ENCODE peak calls at places on chromosome 16, in seven cellular contexts. One of them, this sample, is unnamed.

GRCh38 chr16:85136213-85136704 is 24.0 kb upstream of the CIBAR2 start:
- DNase-seq in stimulated activated CD4-positive, alpha-beta T cell treated with anti-CD3 and anti-CD28 coated beads, Interleukin-4, amount 100 ng/mL, for 1 hour: no peak
- DNase-seq in GM23248: no peak
- DNase-seq in NCI-H1417: no peak
- DNase-seq in colonic mucosa: no peak
- DNase-seq in RWPE1: no peak
- DNase-seq in M059J: peak; percentile 62
- DNase-seq in this sample: peak; percentile 42

GRCh38 chr16:50274771-50275415 is 8.5 kb downstream of the ADCY7 start:
- DNase-seq in stimulated activated CD4-positive, alpha-beta T cell treated with anti-CD3 and anti-CD28 coated beads, Interleukin-4, amount 100 ng/mL, for 1 hour: no peak
- DNase-seq in GM23248: no peak
- DNase-seq in NCI-H1417: no peak
- DNase-seq in colonic mucosa: no peak
- DNase-seq in RWPE1: no peak
- DNase-seq in M059J: no peak
- DNase-seq in this sample: no peak

GRCh38 chr16:67311607-67312449 is 14.7 kb downstream of the KCTD19 start:
- DNase-seq in stimulated activated CD4-positive, alpha-beta T cell treated with anti-CD3 and anti-CD28 coated beads, Interleukin-4, amount 100 ng/mL, for 1 hour: peak; percentile 79
- DNase-seq in GM23248: peak; percentile 99
- DNase-seq in NCI-H1417: no peak
- DNase-seq in colonic mucosa: peak; percentile 43
- DNase-seq in RWPE1: peak; percentile 96
- DNase-seq in M059J: peak; percentile 100
- DNase-seq in this sample: peak; percentile 99

GRCh38 chr16:86761117-86761971 is 183.0 kb downstream of the FOXL1 start:
- DNase-seq in stimulated activated CD4-positive, alpha-beta T cell treated with anti-CD3 and anti-CD28 coated beads, Interleukin-4, amount 100 ng/mL, for 1 hour: peak; percentile 57
- DNase-seq in GM23248: peak; percentile 78
- DNase-seq in NCI-H1417: peak; percentile 0
- DNase-seq in colonic mucosa: peak; percentile 48
- DNase-seq in RWPE1: peak; percentile 50
- DNase-seq in M059J: peak; percentile 41
- DNase-seq in this sample: peak; percentile 92

GRCh38 chr16:88306860-88307545 is 75.8 kb upstream of the ZNF469 start:
- DNase-seq in stimulated activated CD4-positive, alpha-beta T cell treated with anti-CD3 and anti-CD28 coated beads, Interleukin-4, amount 100 ng/mL, for 1 hour: no peak
- DNase-seq in GM23248: peak; percentile 95
- DNase-seq in NCI-H1417: no peak
- DNase-seq in colonic mucosa: no peak
- DNase-seq in RWPE1: no peak
- DNase-seq in M059J: peak; percentile 90
- DNase-seq in this sample: peak; percentile 94

GRCh38 chr16:31404353-31405064 is 11.4 kb downstream of the ITGAD start:
- DNase-seq in stimulated activated CD4-positive, alpha-beta T cell treated with anti-CD3 and anti-CD28 coated beads, Interleukin-4, amount 100 ng/mL, for 1 hour: no peak
- DNase-seq in GM23248: peak; percentile 15
- DNase-seq in NCI-H1417: no peak
- DNase-seq in colonic mucosa: no peak
- DNase-seq in RWPE1: no peak
- DNase-seq in M059J: peak; percentile 52
- DNase-seq in this sample: peak; percentile 62

GRCh38 chr16:3009568-3010390 is 2.9 kb upstream of the CLDN9 start:
- DNase-seq in stimulated activated CD4-positive, alpha-beta T cell treated with anti-CD3 and anti-CD28 coated beads, Interleukin-4, amount 100 ng/mL, for 1 hour: no peak
- DNase-seq in GM23248: peak; percentile 42
- DNase-seq in NCI-H1417: peak; percentile 15
- DNase-seq in colonic mucosa: no peak
- DNase-seq in RWPE1: peak; percentile 65
- DNase-seq in M059J: peak; percentile 38
- DNase-seq in this sample: no peak

GRCh38 chr16:80544326-80544725 is 3.5 kb downstream of the DYNLRB2 start:
- DNase-seq in stimulated activated CD4-positive, alpha-beta T cell treated with anti-CD3 and anti-CD28 coated beads, Interleukin-4, amount 100 ng/mL, for 1 hour: no peak
- DNase-seq in GM23248: no peak
- DNase-seq in NCI-H1417: no peak
- DNase-seq in colonic mucosa: no peak
- DNase-seq in RWPE1: no peak
- DNase-seq in M059J: peak; percentile 34
- DNase-seq in this sample: no peak

GRCh38 chr16:80120899-80121521 is 419.8 kb upstream of the DYNLRB2 start:
- DNase-seq in stimulated activated CD4-positive, alpha-beta T cell treated with anti-CD3 and anti-CD28 coated beads, Interleukin-4, amount 100 ng/mL, for 1 hour: no peak
- DNase-seq in GM23248: no peak
- DNase-seq in NCI-H1417: peak; percentile 3
- DNase-seq in colonic mucosa: no peak
- DNase-seq in RWPE1: no peak
- DNase-seq in M059J: no peak
- DNase-seq in this sample: no peak

GRCh38 chr16:76801357-76801756 is 389.6 kb upstream of the MON1B start:
- DNase-seq in stimulated activated CD4-positive, alpha-beta T cell treated with anti-CD3 and anti-CD28 coated beads, Interleukin-4, amount 100 ng/mL, for 1 hour: no peak
- DNase-seq in GM23248: no peak
- DNase-seq in NCI-H1417: no peak
- DNase-seq in colonic mucosa: no peak
- DNase-seq in RWPE1: no peak
- DNase-seq in M059J: no peak
- DNase-seq in this sample: no peak

GRCh38 chr16:48441106-48441505 is 55.9 kb upstream of the SIAH1 start:
- DNase-seq in stimulated activated CD4-positive, alpha-beta T cell treated with anti-CD3 and anti-CD28 coated beads, Interleukin-4, amount 100 ng/mL, for 1 hour: no peak
- DNase-seq in GM23248: no peak
- DNase-seq in NCI-H1417: no peak
- DNase-seq in colonic mucosa: no peak
- DNase-seq in RWPE1: no peak
- DNase-seq in M059J: no peak
- DNase-seq in this sample: no peak

GRCh38 chr16:27777527-27777926 is 227.6 kb downstream of the KATNIP start:
- DNase-seq in stimulated activated CD4-positive, alpha-beta T cell treated with anti-CD3 and anti-CD28 coated beads, Interleukin-4, amount 100 ng/mL, for 1 hour: no peak
- DNase-seq in GM23248: no peak
- DNase-seq in NCI-H1417: no peak
- DNase-seq in colonic mucosa: no peak
- DNase-seq in RWPE1: no peak
- DNase-seq in M059J: no peak
- DNase-seq in this sample: no peak

GRCh38 chr16:72182976-72183375 is 11.0 kb upstream of the PMFBP1 start:
- DNase-seq in stimulated activated CD4-positive, alpha-beta T cell treated with anti-CD3 and anti-CD28 coated beads, Interleukin-4, amount 100 ng/mL, for 1 hour: no peak
- DNase-seq in GM23248: no peak
- DNase-seq in NCI-H1417: no peak
- DNase-seq in colonic mucosa: no peak
- DNase-seq in RWPE1: no peak
- DNase-seq in M059J: no peak
- DNase-seq in this sample: no peak

GRCh38 chr16:81808933-81809480 is 29.9 kb downstream of the PLCG2 start:
- DNase-seq in stimulated activated CD4-positive, alpha-beta T cell treated with anti-CD3 and anti-CD28 coated beads, Interleukin-4, amount 100 ng/mL, for 1 hour: no peak
- DNase-seq in GM23248: no peak
- DNase-seq in NCI-H1417: no peak
- DNase-seq in colonic mucosa: no peak
- DNase-seq in RWPE1: no peak
- DNase-seq in M059J: no peak
- DNase-seq in this sample: no peak

GRCh38 chr16:19432429-19432828 is 14.7 kb downstream of the TMC5 start:
- DNase-seq in stimulated activated CD4-positive, alpha-beta T cell treated with anti-CD3 and anti-CD28 coated beads, Interleukin-4, amount 100 ng/mL, for 1 hour: no peak
- DNase-seq in GM23248: no peak
- DNase-seq in NCI-H1417: no peak
- DNase-seq in colonic mucosa: peak; percentile 76
- DNase-seq in RWPE1: no peak
- DNase-seq in M059J: peak; percentile 12
- DNase-seq in this sample: no peak

GRCh38 chr16:81347425-81347824 is 32.7 kb downstream of the GAN start:
- DNase-seq in stimulated activated CD4-positive, alpha-beta T cell treated with anti-CD3 and anti-CD28 coated beads, Interleukin-4, amount 100 ng/mL, for 1 hour: no peak
- DNase-seq in GM23248: no peak
- DNase-seq in NCI-H1417: no peak
- DNase-seq in colonic mucosa: no peak
- DNase-seq in RWPE1: no peak
- DNase-seq in M059J: no peak
- DNase-seq in this sample: no peak

GRCh38 chr16:27483083-27483437 is 66.7 kb downstream of the GTF3C1 start:
- DNase-seq in stimulated activated CD4-positive, alpha-beta T cell treated with anti-CD3 and anti-CD28 coated beads, Interleukin-4, amount 100 ng/mL, for 1 hour: no peak
- DNase-seq in GM23248: no peak
- DNase-seq in NCI-H1417: no peak
- DNase-seq in colonic mucosa: no peak
- DNase-seq in RWPE1: no peak
- DNase-seq in M059J: no peak
- DNase-seq in this sample: no peak

GRCh38 chr16:31202402-31203385 is at the start of gene PYCARD:
- DNase-seq in stimulated activated CD4-positive, alpha-beta T cell treated with anti-CD3 and anti-CD28 coated beads, Interleukin-4, amount 100 ng/mL, for 1 hour: peak; percentile 25
- DNase-seq in GM23248: peak; percentile 76
- DNase-seq in NCI-H1417: no peak
- DNase-seq in colonic mucosa: peak; percentile 81
- DNase-seq in RWPE1: peak; percentile 55
- DNase-seq in M059J: no peak
- DNase-seq in this sample: peak; percentile 65

GRCh38 chr16:57698812-57699405 is 4.3 kb downstream of the DRC7 start:
- DNase-seq in stimulated activated CD4-positive, alpha-beta T cell treated with anti-CD3 and anti-CD28 coated beads, Interleukin-4, amount 100 ng/mL, for 1 hour: no peak
- DNase-seq in GM23248: no peak
- DNase-seq in NCI-H1417: no peak
- DNase-seq in colonic mucosa: no peak
- DNase-seq in RWPE1: no peak
- DNase-seq in M059J: no peak
- DNase-seq in this sample: no peak

GRCh38 chr16:72864130-72864833 is 183.6 kb downstream of the ZFHX3 start:
- DNase-seq in stimulated activated CD4-positive, alpha-beta T cell treated with anti-CD3 and anti-CD28 coated beads, Interleukin-4, amount 100 ng/mL, for 1 hour: no peak
- DNase-seq in GM23248: no peak
- DNase-seq in NCI-H1417: no peak
- DNase-seq in colonic mucosa: no peak
- DNase-seq in RWPE1: no peak
- DNase-seq in M059J: no peak
- DNase-seq in this sample: no peak

GRCh38 chr16:84604477-84605013 is 13.3 kb downstream of the COTL1 start:
- DNase-seq in stimulated activated CD4-positive, alpha-beta T cell treated with anti-CD3 and anti-CD28 coated beads, Interleukin-4, amount 100 ng/mL, for 1 hour: no peak
- DNase-seq in GM23248: no peak
- DNase-seq in NCI-H1417: no peak
- DNase-seq in colonic mucosa: no peak
- DNase-seq in RWPE1: no peak
- DNase-seq in M059J: no peak
- DNase-seq in this sample: no peak

GRCh38 chr16:55470533-55471371 is 8.2 kb upstream of the MMP2 start:
- DNase-seq in stimulated activated CD4-positive, alpha-beta T cell treated with anti-CD3 and anti-CD28 coated beads, Interleukin-4, amount 100 ng/mL, for 1 hour: no peak
- DNase-seq in GM23248: peak; percentile 74
- DNase-seq in NCI-H1417: no peak
- DNase-seq in colonic mucosa: no peak
- DNase-seq in RWPE1: no peak
- DNase-seq in M059J: peak; percentile 97
- DNase-seq in this sample: peak; percentile 99

GRCh38 chr16:27221576-27222498 is 18.5 kb downstream of the KDM8 start:
- DNase-seq in stimulated activated CD4-positive, alpha-beta T cell treated with anti-CD3 and anti-CD28 coated beads, Interleukin-4, amount 100 ng/mL, for 1 hour: no peak
- DNase-seq in GM23248: peak; percentile 92
- DNase-seq in NCI-H1417: no peak
- DNase-seq in colonic mucosa: no peak
- DNase-seq in RWPE1: no peak
- DNase-seq in M059J: peak; percentile 27
- DNase-seq in this sample: peak; percentile 74

GRCh38 chr16:11949527-11949926 is 7.7 kb upstream of the NPIPB2 start:
- DNase-seq in stimulated activated CD4-positive, alpha-beta T cell treated with anti-CD3 and anti-CD28 coated beads, Interleukin-4, amount 100 ng/mL, for 1 hour: no peak
- DNase-seq in GM23248: peak; percentile 71
- DNase-seq in NCI-H1417: no peak
- DNase-seq in colonic mucosa: no peak
- DNase-seq in RWPE1: peak; percentile 31
- DNase-seq in M059J: peak; percentile 74
- DNase-seq in this sample: peak; percentile 60

GRCh38 chr16:56779956-56780355 is 50.0 kb downstream of the NUP93 start:
- DNase-seq in stimulated activated CD4-positive, alpha-beta T cell treated with anti-CD3 and anti-CD28 coated beads, Interleukin-4, amount 100 ng/mL, for 1 hour: no peak
- DNase-seq in GM23248: no peak
- DNase-seq in NCI-H1417: no peak
- DNase-seq in colonic mucosa: no peak
- DNase-seq in RWPE1: no peak
- DNase-seq in M059J: no peak
- DNase-seq in this sample: no peak

GRCh38 chr16:77807071-77807470 is 18.7 kb downstream of the VAT1L start:
- DNase-seq in stimulated activated CD4-positive, alpha-beta T cell treated with anti-CD3 and anti-CD28 coated beads, Interleukin-4, amount 100 ng/mL, for 1 hour: no peak
- DNase-seq in GM23248: no peak
- DNase-seq in NCI-H1417: no peak
- DNase-seq in colonic mucosa: no peak
- DNase-seq in RWPE1: no peak
- DNase-seq in M059J: no peak
- DNase-seq in this sample: no peak

GRCh38 chr16:89335803-89336485 is 118.4 kb downstream of the ZNF778 start:
- DNase-seq in stimulated activated CD4-positive, alpha-beta T cell treated with anti-CD3 and anti-CD28 coated beads, Interleukin-4, amount 100 ng/mL, for 1 hour: no peak
- DNase-seq in GM23248: no peak
- DNase-seq in NCI-H1417: no peak
- DNase-seq in colonic mucosa: no peak
- DNase-seq in RWPE1: no peak
- DNase-seq in M059J: no peak
- DNase-seq in this sample: no peak

GRCh38 chr16:79998143-79998542 is 397.6 kb upstream of the MAF start:
- DNase-seq in stimulated activated CD4-positive, alpha-beta T cell treated with anti-CD3 and anti-CD28 coated beads, Interleukin-4, amount 100 ng/mL, for 1 hour: no peak
- DNase-seq in GM23248: no peak
- DNase-seq in NCI-H1417: no peak
- DNase-seq in colonic mucosa: no peak
- DNase-seq in RWPE1: no peak
- DNase-seq in M059J: no peak
- DNase-seq in this sample: no peak

GRCh38 chr16:49049644-49050043 is 232.0 kb downstream of the CBLN1 start:
- DNase-seq in stimulated activated CD4-positive, alpha-beta T cell treated with anti-CD3 and anti-CD28 coated beads, Interleukin-4, amount 100 ng/mL, for 1 hour: no peak
- DNase-seq in GM23248: no peak
- DNase-seq in NCI-H1417: no peak
- DNase-seq in colonic mucosa: no peak
- DNase-seq in RWPE1: no peak
- DNase-seq in M059J: no peak
- DNase-seq in this sample: no peak

GRCh38 chr16:51523400-51523799 is 372.3 kb upstream of the SALL1 start:
- DNase-seq in stimulated activated CD4-positive, alpha-beta T cell treated with anti-CD3 and anti-CD28 coated beads, Interleukin-4, amount 100 ng/mL, for 1 hour: no peak
- DNase-seq in GM23248: peak; percentile 45
- DNase-seq in NCI-H1417: peak; percentile 1
- DNase-seq in colonic mucosa: no peak
- DNase-seq in RWPE1: no peak
- DNase-seq in M059J: peak; percentile 13
- DNase-seq in this sample: peak; percentile 52

GRCh38 chr16:3112058-3112880 is at the start of gene ZNF205:
- DNase-seq in stimulated activated CD4-positive, alpha-beta T cell treated with anti-CD3 and anti-CD28 coated beads, Interleukin-4, amount 100 ng/mL, for 1 hour: no peak
- DNase-seq in GM23248: peak; percentile 76
- DNase-seq in NCI-H1417: peak; percentile 95
- DNase-seq in colonic mucosa: peak; percentile 88
- DNase-seq in RWPE1: peak; percentile 87
- DNase-seq in M059J: peak; percentile 78
- DNase-seq in this sample: peak; percentile 74

GRCh38 chr16:79767597-79768280 is 167.2 kb upstream of the MAF start:
- DNase-seq in stimulated activated CD4-positive, alpha-beta T cell treated with anti-CD3 and anti-CD28 coated beads, Interleukin-4, amount 100 ng/mL, for 1 hour: no peak
- DNase-seq in GM23248: peak; percentile 38
- DNase-seq in NCI-H1417: no peak
- DNase-seq in colonic mucosa: peak; percentile 62
- DNase-seq in RWPE1: no peak
- DNase-seq in M059J: peak; percentile 48
- DNase-seq in this sample: peak; percentile 7

GRCh38 chr16:64586756-64587155 is 535.1 kb downstream of the CDH11 start:
- DNase-seq in stimulated activated CD4-positive, alpha-beta T cell treated with anti-CD3 and anti-CD28 coated beads, Interleukin-4, amount 100 ng/mL, for 1 hour: no peak
- DNase-seq in GM23248: no peak
- DNase-seq in NCI-H1417: no peak
- DNase-seq in colonic mucosa: no peak
- DNase-seq in RWPE1: no peak
- DNase-seq in M059J: no peak
- DNase-seq in this sample: no peak

GRCh38 chr16:65975049-65975708 is 391.3 kb upstream of the CDH5 start:
- DNase-seq in stimulated activated CD4-positive, alpha-beta T cell treated with anti-CD3 and anti-CD28 coated beads, Interleukin-4, amount 100 ng/mL, for 1 hour: no peak
- DNase-seq in GM23248: peak; percentile 78
- DNase-seq in NCI-H1417: no peak
- DNase-seq in colonic mucosa: no peak
- DNase-seq in RWPE1: peak; percentile 13
- DNase-seq in M059J: peak; percentile 77
- DNase-seq in this sample: peak; percentile 88

GRCh38 chr16:11025120-11025531 is 80.8 kb downstream of the CLEC16A start:
- DNase-seq in stimulated activated CD4-positive, alpha-beta T cell treated with anti-CD3 and anti-CD28 coated beads, Interleukin-4, amount 100 ng/mL, for 1 hour: no peak
- DNase-seq in GM23248: no peak
- DNase-seq in NCI-H1417: no peak
- DNase-seq in colonic mucosa: no peak
- DNase-seq in RWPE1: no peak
- DNase-seq in M059J: peak; percentile 51
- DNase-seq in this sample: no peak

GRCh38 chr16:30753596-30753995 is 5.4 kb downstream of the PHKG2 start:
- DNase-seq in stimulated activated CD4-positive, alpha-beta T cell treated with anti-CD3 and anti-CD28 coated beads, Interleukin-4, amount 100 ng/mL, for 1 hour: no peak
- DNase-seq in GM23248: no peak
- DNase-seq in NCI-H1417: no peak
- DNase-seq in colonic mucosa: no peak
- DNase-seq in RWPE1: no peak
- DNase-seq in M059J: no peak
- DNase-seq in this sample: no peak

GRCh38 chr16:78230832-78231231 is 131.4 kb downstream of the WWOX start:
- DNase-seq in stimulated activated CD4-positive, alpha-beta T cell treated with anti-CD3 and anti-CD28 coated beads, Interleukin-4, amount 100 ng/mL, for 1 hour: no peak
- DNase-seq in GM23248: no peak
- DNase-seq in NCI-H1417: no peak
- DNase-seq in colonic mucosa: peak; percentile 56
- DNase-seq in RWPE1: peak; percentile 29
- DNase-seq in M059J: peak; percentile 55
- DNase-seq in this sample: no peak

GRCh38 chr16:86497551-86498021 is 12.7 kb upstream of the FOXF1 start:
- DNase-seq in stimulated activated CD4-positive, alpha-beta T cell treated with anti-CD3 and anti-CD28 coated beads, Interleukin-4, amount 100 ng/mL, for 1 hour: no peak
- DNase-seq in GM23248: no peak
- DNase-seq in NCI-H1417: no peak
- DNase-seq in colonic mucosa: no peak
- DNase-seq in RWPE1: no peak
- DNase-seq in M059J: no peak
- DNase-seq in this sample: no peak